ENCODE peak calls at places on chromosomes 7 and 10, in ten cellular contexts. One of them, this sample, is unnamed.

GRCh38 chr10:131554821-131555220 is 243.3 kb upstream of the TCERG1L start:
- DNase-seq in caudate nucleus: no peak
- DNase-seq in H9: no peak
- DNase-seq in neuronal stem cell: no peak
- DNase-seq in iPS-NIHi11: no peak
- DNase-seq in frontal cortex: no peak
- DNase-seq in H54: no peak
- DNase-seq in natural killer cell treated with Interleukin-12 subunit alpha and Interleukin-12 subunit beta and Interleukin-15 and Interleukin-18, amount 100 ng/mL, for 72 hours: peak; percentile 34
- DNase-seq in activated CD8-positive, alpha-beta memory T cell treated with anti-CD3 and anti-CD28 coated beads, Interleukin-2, amount 50 U/mL, for 4 hours: no peak
- DNase-seq in stimulated activated CD4-positive, alpha-beta T cell treated with anti-CD3 and anti-CD28 coated beads, Interleukin-12 subunit alpha, Interleukin-12 subunit beta, amount 100 ng/mL, for 48 hours: no peak
- DNase-seq in this sample: no peak

GRCh38 chr10:66151346-66151745 is 774.5 kb upstream of the LRRTM3 start:
- DNase-seq in caudate nucleus: no peak
- DNase-seq in H9: no peak
- DNase-seq in neuronal stem cell: no peak
- DNase-seq in iPS-NIHi11: no peak
- DNase-seq in frontal cortex: no peak
- DNase-seq in H54: no peak
- DNase-seq in natural killer cell treated with Interleukin-12 subunit alpha and Interleukin-12 subunit beta and Interleukin-15 and Interleukin-18, amount 100 ng/mL, for 72 hours: no peak
- DNase-seq in activated CD8-positive, alpha-beta memory T cell treated with anti-CD3 and anti-CD28 coated beads, Interleukin-2, amount 50 U/mL, for 4 hours: no peak
- DNase-seq in stimulated activated CD4-positive, alpha-beta T cell treated with anti-CD3 and anti-CD28 coated beads, Interleukin-12 subunit alpha, Interleukin-12 subunit beta, amount 100 ng/mL, for 48 hours: no peak
- DNase-seq in this sample: no peak

GRCh38 chr7:141654551-141654950 is 47.4 kb downstream of the DENND11 start:
- DNase-seq in caudate nucleus: peak; percentile 75
- DNase-seq in H9: peak; percentile 76
- DNase-seq in neuronal stem cell: peak; percentile 55
- DNase-seq in iPS-NIHi11: peak; percentile 81
- DNase-seq in frontal cortex: peak; percentile 62
- DNase-seq in H54: peak; percentile 48
- DNase-seq in natural killer cell treated with Interleukin-12 subunit alpha and Interleukin-12 subunit beta and Interleukin-15 and Interleukin-18, amount 100 ng/mL, for 72 hours: no peak
- DNase-seq in activated CD8-positive, alpha-beta memory T cell treated with anti-CD3 and anti-CD28 coated beads, Interleukin-2, amount 50 U/mL, for 4 hours: peak; percentile 56
- DNase-seq in stimulated activated CD4-positive, alpha-beta T cell treated with anti-CD3 and anti-CD28 coated beads, Interleukin-12 subunit alpha, Interleukin-12 subunit beta, amount 100 ng/mL, for 48 hours: peak; percentile 27
- DNase-seq in this sample: peak; percentile 63

GRCh38 chr7:12968836-12969422 is 281.5 kb downstream of the ARL4A start:
- DNase-seq in caudate nucleus: no peak
- DNase-seq in H9: no peak
- DNase-seq in neuronal stem cell: peak; percentile 24
- DNase-seq in iPS-NIHi11: no peak
- DNase-seq in frontal cortex: no peak
- DNase-seq in H54: no peak
- DNase-seq in natural killer cell treated with Interleukin-12 subunit alpha and Interleukin-12 subunit beta and Interleukin-15 and Interleukin-18, amount 100 ng/mL, for 72 hours: no peak
- DNase-seq in activated CD8-positive, alpha-beta memory T cell treated with anti-CD3 and anti-CD28 coated beads, Interleukin-2, amount 50 U/mL, for 4 hours: no peak
- DNase-seq in stimulated activated CD4-positive, alpha-beta T cell treated with anti-CD3 and anti-CD28 coated beads, Interleukin-12 subunit alpha, Interleukin-12 subunit beta, amount 100 ng/mL, for 48 hours: no peak
- DNase-seq in this sample: no peak

GRCh38 chr7:80105706-80106408 is 28.8 kb upstream of the GNAI1 start:
- DNase-seq in caudate nucleus: no peak
- DNase-seq in H9: no peak
- DNase-seq in neuronal stem cell: no peak
- DNase-seq in iPS-NIHi11: no peak
- DNase-seq in frontal cortex: no peak
- DNase-seq in H54: no peak
- DNase-seq in natural killer cell treated with Interleukin-12 subunit alpha and Interleukin-12 subunit beta and Interleukin-15 and Interleukin-18, amount 100 ng/mL, for 72 hours: no peak
- DNase-seq in activated CD8-positive, alpha-beta memory T cell treated with anti-CD3 and anti-CD28 coated beads, Interleukin-2, amount 50 U/mL, for 4 hours: no peak
- DNase-seq in stimulated activated CD4-positive, alpha-beta T cell treated with anti-CD3 and anti-CD28 coated beads, Interleukin-12 subunit alpha, Interleukin-12 subunit beta, amount 100 ng/mL, for 48 hours: no peak
- DNase-seq in this sample: no peak

GRCh38 chr10:86655173-86655540 is 810 bp downstream of the OPN4 start:
- DNase-seq in caudate nucleus: no peak
- DNase-seq in H9: no peak
- DNase-seq in neuronal stem cell: no peak
- DNase-seq in iPS-NIHi11: no peak
- DNase-seq in frontal cortex: no peak
- DNase-seq in H54: no peak
- DNase-seq in natural killer cell treated with Interleukin-12 subunit alpha and Interleukin-12 subunit beta and Interleukin-15 and Interleukin-18, amount 100 ng/mL, for 72 hours: peak; percentile 49
- DNase-seq in activated CD8-positive, alpha-beta memory T cell treated with anti-CD3 and anti-CD28 coated beads, Interleukin-2, amount 50 U/mL, for 4 hours: no peak
- DNase-seq in stimulated activated CD4-positive, alpha-beta T cell treated with anti-CD3 and anti-CD28 coated beads, Interleukin-12 subunit alpha, Interleukin-12 subunit beta, amount 100 ng/mL, for 48 hours: no peak
- DNase-seq in this sample: no peak

GRCh38 chr7:131383937-131384635 is 56.4 kb downstream of the MKLN1 start:
- DNase-seq in caudate nucleus: no peak
- DNase-seq in H9: no peak
- DNase-seq in neuronal stem cell: no peak
- DNase-seq in iPS-NIHi11: no peak
- DNase-seq in frontal cortex: no peak
- DNase-seq in H54: no peak
- DNase-seq in natural killer cell treated with Interleukin-12 subunit alpha and Interleukin-12 subunit beta and Interleukin-15 and Interleukin-18, amount 100 ng/mL, for 72 hours: no peak
- DNase-seq in activated CD8-positive, alpha-beta memory T cell treated with anti-CD3 and anti-CD28 coated beads, Interleukin-2, amount 50 U/mL, for 4 hours: no peak
- DNase-seq in stimulated activated CD4-positive, alpha-beta T cell treated with anti-CD3 and anti-CD28 coated beads, Interleukin-12 subunit alpha, Interleukin-12 subunit beta, amount 100 ng/mL, for 48 hours: no peak
- DNase-seq in this sample: no peak

GRCh38 chr10:95604630-95605029 is 43.5 kb upstream of the SORBS1 start:
- DNase-seq in caudate nucleus: no peak
- DNase-seq in H9: no peak
- DNase-seq in neuronal stem cell: no peak
- DNase-seq in iPS-NIHi11: no peak
- DNase-seq in frontal cortex: no peak
- DNase-seq in H54: no peak
- DNase-seq in natural killer cell treated with Interleukin-12 subunit alpha and Interleukin-12 subunit beta and Interleukin-15 and Interleukin-18, amount 100 ng/mL, for 72 hours: no peak
- DNase-seq in activated CD8-positive, alpha-beta memory T cell treated with anti-CD3 and anti-CD28 coated beads, Interleukin-2, amount 50 U/mL, for 4 hours: no peak
- DNase-seq in stimulated activated CD4-positive, alpha-beta T cell treated with anti-CD3 and anti-CD28 coated beads, Interleukin-12 subunit alpha, Interleukin-12 subunit beta, amount 100 ng/mL, for 48 hours: no peak
- DNase-seq in this sample: no peak

GRCh38 chr7:73702665-73703064 is 16.8 kb downstream of the STX1A start:
- DNase-seq in caudate nucleus: no peak
- DNase-seq in H9: no peak
- DNase-seq in neuronal stem cell: no peak
- DNase-seq in iPS-NIHi11: no peak
- DNase-seq in frontal cortex: no peak
- DNase-seq in H54: no peak
- DNase-seq in natural killer cell treated with Interleukin-12 subunit alpha and Interleukin-12 subunit beta and Interleukin-15 and Interleukin-18, amount 100 ng/mL, for 72 hours: no peak
- DNase-seq in activated CD8-positive, alpha-beta memory T cell treated with anti-CD3 and anti-CD28 coated beads, Interleukin-2, amount 50 U/mL, for 4 hours: no peak
- DNase-seq in stimulated activated CD4-positive, alpha-beta T cell treated with anti-CD3 and anti-CD28 coated beads, Interleukin-12 subunit alpha, Interleukin-12 subunit beta, amount 100 ng/mL, for 48 hours: no peak
- DNase-seq in this sample: no peak

GRCh38 chr7:154973381-154973780 is 29.5 kb downstream of the PAXIP1 start:
- DNase-seq in caudate nucleus: no peak
- DNase-seq in H9: no peak
- DNase-seq in neuronal stem cell: no peak
- DNase-seq in iPS-NIHi11: no peak
- DNase-seq in frontal cortex: no peak
- DNase-seq in H54: no peak
- DNase-seq in natural killer cell treated with Interleukin-12 subunit alpha and Interleukin-12 subunit beta and Interleukin-15 and Interleukin-18, amount 100 ng/mL, for 72 hours: no peak
- DNase-seq in activated CD8-positive, alpha-beta memory T cell treated with anti-CD3 and anti-CD28 coated beads, Interleukin-2, amount 50 U/mL, for 4 hours: no peak
- DNase-seq in stimulated activated CD4-positive, alpha-beta T cell treated with anti-CD3 and anti-CD28 coated beads, Interleukin-12 subunit alpha, Interleukin-12 subunit beta, amount 100 ng/mL, for 48 hours: no peak
- DNase-seq in this sample: no peak

GRCh38 chr7:1667566-1668485 is 2.3 kb upstream of the ELFN1 start:
- DNase-seq in caudate nucleus: no peak
- DNase-seq in H9: peak; percentile 41
- DNase-seq in neuronal stem cell: peak; percentile 69
- DNase-seq in iPS-NIHi11: peak; percentile 43
- DNase-seq in frontal cortex: peak; percentile 39
- DNase-seq in H54: no peak
- DNase-seq in natural killer cell treated with Interleukin-12 subunit alpha and Interleukin-12 subunit beta and Interleukin-15 and Interleukin-18, amount 100 ng/mL, for 72 hours: no peak
- DNase-seq in activated CD8-positive, alpha-beta memory T cell treated with anti-CD3 and anti-CD28 coated beads, Interleukin-2, amount 50 U/mL, for 4 hours: peak; percentile 13
- DNase-seq in stimulated activated CD4-positive, alpha-beta T cell treated with anti-CD3 and anti-CD28 coated beads, Interleukin-12 subunit alpha, Interleukin-12 subunit beta, amount 100 ng/mL, for 48 hours: no peak
- DNase-seq in this sample: peak; percentile 78

GRCh38 chr7:27151945-27152815 is at the start of gene HOXA3:
- DNase-seq in caudate nucleus: no peak
- DNase-seq in H9: no peak
- DNase-seq in neuronal stem cell: no peak
- DNase-seq in iPS-NIHi11: no peak
- DNase-seq in frontal cortex: no peak
- DNase-seq in H54: no peak
- DNase-seq in natural killer cell treated with Interleukin-12 subunit alpha and Interleukin-12 subunit beta and Interleukin-15 and Interleukin-18, amount 100 ng/mL, for 72 hours: no peak
- DNase-seq in activated CD8-positive, alpha-beta memory T cell treated with anti-CD3 and anti-CD28 coated beads, Interleukin-2, amount 50 U/mL, for 4 hours: no peak
- DNase-seq in stimulated activated CD4-positive, alpha-beta T cell treated with anti-CD3 and anti-CD28 coated beads, Interleukin-12 subunit alpha, Interleukin-12 subunit beta, amount 100 ng/mL, for 48 hours: no peak
- DNase-seq in this sample: peak; percentile 45

GRCh38 chr10:123970207-123970926 is 78.8 kb upstream of the CPXM2 start:
- DNase-seq in caudate nucleus: no peak
- DNase-seq in H9: peak; percentile 59
- DNase-seq in neuronal stem cell: no peak
- DNase-seq in iPS-NIHi11: peak; percentile 45
- DNase-seq in frontal cortex: no peak
- DNase-seq in H54: no peak
- DNase-seq in natural killer cell treated with Interleukin-12 subunit alpha and Interleukin-12 subunit beta and Interleukin-15 and Interleukin-18, amount 100 ng/mL, for 72 hours: peak; percentile 45
- DNase-seq in activated CD8-positive, alpha-beta memory T cell treated with anti-CD3 and anti-CD28 coated beads, Interleukin-2, amount 50 U/mL, for 4 hours: no peak
- DNase-seq in stimulated activated CD4-positive, alpha-beta T cell treated with anti-CD3 and anti-CD28 coated beads, Interleukin-12 subunit alpha, Interleukin-12 subunit beta, amount 100 ng/mL, for 48 hours: no peak
- DNase-seq in this sample: no peak

GRCh38 chr10:16795410-16796073 is 21.7 kb downstream of the RSU1 start:
- DNase-seq in caudate nucleus: no peak
- DNase-seq in H9: no peak
- DNase-seq in neuronal stem cell: no peak
- DNase-seq in iPS-NIHi11: no peak
- DNase-seq in frontal cortex: no peak
- DNase-seq in H54: no peak
- DNase-seq in natural killer cell treated with Interleukin-12 subunit alpha and Interleukin-12 subunit beta and Interleukin-15 and Interleukin-18, amount 100 ng/mL, for 72 hours: no peak
- DNase-seq in activated CD8-positive, alpha-beta memory T cell treated with anti-CD3 and anti-CD28 coated beads, Interleukin-2, amount 50 U/mL, for 4 hours: no peak
- DNase-seq in stimulated activated CD4-positive, alpha-beta T cell treated with anti-CD3 and anti-CD28 coated beads, Interleukin-12 subunit alpha, Interleukin-12 subunit beta, amount 100 ng/mL, for 48 hours: no peak
- DNase-seq in this sample: no peak

GRCh38 chr7:102156867-102157266 is 129.8 kb upstream of the SH2B2 start:
- DNase-seq in caudate nucleus: no peak
- DNase-seq in H9: peak; percentile 34
- DNase-seq in neuronal stem cell: no peak
- DNase-seq in iPS-NIHi11: no peak
- DNase-seq in frontal cortex: no peak
- DNase-seq in H54: no peak
- DNase-seq in natural killer cell treated with Interleukin-12 subunit alpha and Interleukin-12 subunit beta and Interleukin-15 and Interleukin-18, amount 100 ng/mL, for 72 hours: no peak
- DNase-seq in activated CD8-positive, alpha-beta memory T cell treated with anti-CD3 and anti-CD28 coated beads, Interleukin-2, amount 50 U/mL, for 4 hours: no peak
- DNase-seq in stimulated activated CD4-positive, alpha-beta T cell treated with anti-CD3 and anti-CD28 coated beads, Interleukin-12 subunit alpha, Interleukin-12 subunit beta, amount 100 ng/mL, for 48 hours: no peak
- DNase-seq in this sample: no peak

GRCh38 chr7:44111759-44112158 is 7.6 kb downstream of the AEBP1 start:
- DNase-seq in caudate nucleus: no peak
- DNase-seq in H9: no peak
- DNase-seq in neuronal stem cell: no peak
- DNase-seq in iPS-NIHi11: no peak
- DNase-seq in frontal cortex: no peak
- DNase-seq in H54: no peak
- DNase-seq in natural killer cell treated with Interleukin-12 subunit alpha and Interleukin-12 subunit beta and Interleukin-15 and Interleukin-18, amount 100 ng/mL, for 72 hours: no peak
- DNase-seq in activated CD8-positive, alpha-beta memory T cell treated with anti-CD3 and anti-CD28 coated beads, Interleukin-2, amount 50 U/mL, for 4 hours: no peak
- DNase-seq in stimulated activated CD4-positive, alpha-beta T cell treated with anti-CD3 and anti-CD28 coated beads, Interleukin-12 subunit alpha, Interleukin-12 subunit beta, amount 100 ng/mL, for 48 hours: no peak
- DNase-seq in this sample: no peak

GRCh38 chr10:76719021-76719420 is 918.6 kb downstream of the KCNMA1 start:
- DNase-seq in caudate nucleus: no peak
- DNase-seq in H9: no peak
- DNase-seq in neuronal stem cell: no peak
- DNase-seq in iPS-NIHi11: no peak
- DNase-seq in frontal cortex: no peak
- DNase-seq in H54: no peak
- DNase-seq in natural killer cell treated with Interleukin-12 subunit alpha and Interleukin-12 subunit beta and Interleukin-15 and Interleukin-18, amount 100 ng/mL, for 72 hours: no peak
- DNase-seq in activated CD8-positive, alpha-beta memory T cell treated with anti-CD3 and anti-CD28 coated beads, Interleukin-2, amount 50 U/mL, for 4 hours: no peak
- DNase-seq in stimulated activated CD4-positive, alpha-beta T cell treated with anti-CD3 and anti-CD28 coated beads, Interleukin-12 subunit alpha, Interleukin-12 subunit beta, amount 100 ng/mL, for 48 hours: no peak
- DNase-seq in this sample: no peak

GRCh38 chr7:97116308-97116707 is 1.2 kb upstream of the SDHAF3 start:
- DNase-seq in caudate nucleus: no peak
- DNase-seq in H9: no peak
- DNase-seq in neuronal stem cell: no peak
- DNase-seq in iPS-NIHi11: no peak
- DNase-seq in frontal cortex: no peak
- DNase-seq in H54: no peak
- DNase-seq in natural killer cell treated with Interleukin-12 subunit alpha and Interleukin-12 subunit beta and Interleukin-15 and Interleukin-18, amount 100 ng/mL, for 72 hours: no peak
- DNase-seq in activated CD8-positive, alpha-beta memory T cell treated with anti-CD3 and anti-CD28 coated beads, Interleukin-2, amount 50 U/mL, for 4 hours: no peak
- DNase-seq in stimulated activated CD4-positive, alpha-beta T cell treated with anti-CD3 and anti-CD28 coated beads, Interleukin-12 subunit alpha, Interleukin-12 subunit beta, amount 100 ng/mL, for 48 hours: no peak
- DNase-seq in this sample: no peak